ENCODE peak calls at places on chromosome 15, in four cellular contexts. W is transverse colon, T is kidney tubule cell, H is cardiac fibroblast. N is an unnamed sample.

GRCh38 chr15:62459875-62460274 is 294.8 kb upstream of the C2CD4B start:
- DNase-seq in H (no peak), W (no peak), T (no peak), N (no peak)

GRCh38 chr15:67853454-67853853 is 13.6 kb upstream of the RNU6-1 start:
- DNase-seq in H (no peak), T (no peak), W (no peak), N (no peak)

GRCh38 chr15:98586066-98586465 is 62.3 kb upstream of the IGF1R start:
- DNase-seq in H (no peak), T (no peak), W (no peak), N (no peak)

GRCh38 chr15:93088200-93088980 is 621 bp downstream of the RGMA start:
- DNase-seq in H (peak), T (no peak), W (no peak), N (peak)

GRCh38 chr15:90883971-90884718 is at the start of gene FES:
- DNase-seq in W (peak), H (peak), T (peak), N (no peak)

GRCh38 chr15:29838352-29839010 is 16.2 kb upstream of the TJP1 start:
- DNase-seq in T (no peak), W (no peak), H (no peak), N (peak)

GRCh38 chr15:95263751-95264150 is 1032.4 kb downstream of the MCTP2 start:
- DNase-seq in T (no peak), H (no peak), W (no peak), N (no peak)

GRCh38 chr15:77871838-77872371 is 205.6 kb downstream of the TBC1D2B start:
- DNase-seq in H (no peak), W (no peak), T (no peak), N (no peak)

GRCh38 chr15:49675051-49675450 is 54.2 kb downstream of the DTWD1 start:
- DNase-seq in T (peak), H (peak), W (no peak), N (peak)

GRCh38 chr15:63052961-63053698 is 10.6 kb downstream of the TPM1 start:
- DNase-seq in T (peak), H (peak), W (peak), N (no peak)

GRCh38 chr15:66842710-66843441 is 140.8 kb downstream of the SMAD6 start:
- DNase-seq in H (peak), T (peak), W (peak), N (peak)

GRCh38 chr15:57203906-57204305 is 172.4 kb upstream of the CGNL1 start:
- DNase-seq in T (no peak), W (no peak), H (no peak), N (no peak)

GRCh38 chr15:78149805-78150751 is 916 bp downstream of the IDH3A start:
- DNase-seq in W (no peak), T (peak), H (peak), N (peak)

GRCh38 chr15:27763514-27763913 is 335.6 kb downstream of the OCA2 start:
- DNase-seq in H (no peak), W (no peak), T (no peak), N (no peak)

GRCh38 chr15:81449836-81450474 is 75.9 kb upstream of the TMC3 start:
- DNase-seq in W (no peak), T (no peak), H (no peak), N (peak)

GRCh38 chr15:59965741-59966140 is 38.4 kb upstream of the FOXB1 start:
- DNase-seq in T (no peak), W (no peak), H (no peak), N (no peak)

GRCh38 chr15:83206387-83206970 is 1.1 kb downstream of the HDGFL3 start:
- DNase-seq in T (peak), W (no peak), H (peak), N (no peak)

GRCh38 chr15:96416934-96417759 is 86.6 kb downstream of the NR2F2 start:
- DNase-seq in W (no peak), H (peak), T (peak), N (peak)

N was measured in epithelial cell of esophagus.